ENCODE peak calls at places on chromosomes 11 and 22, in five cellular contexts. I is IMR-90, Q is H1, K is neuronal stem cell, D is mesenchymal stem cell. G is an unnamed sample.

GRCh38 chr11:66347425-66348276 is at the start of gene B4GAT1:
- DNase-seq in D (peak; percentile 93), I (peak; percentile 93), Q (peak; percentile 84), K (peak; percentile 92), G (peak; percentile 83)

GRCh38 chr11:71977743-71978418 is 20.8 kb upstream of the IL18BP start:
- DNase-seq in I (peak; percentile 57), D (peak; percentile 62), K (peak; percentile 14), Q (peak; percentile 52), G (no peak)

GRCh38 chr11:109783842-109784241 is 309.4 kb upstream of the ZC3H12C start:
- DNase-seq in K (no peak), I (no peak), D (no peak), Q (no peak), G (no peak)

GRCh38 chr11:19394525-19395016 is 153.8 kb upstream of the E2F8 start:
- DNase-seq in Q (no peak), K (no peak), D (no peak), I (no peak), G (no peak)

GRCh38 chr22:37342065-37342464 is 59.8 kb downstream of the CYTH4 start:
- DNase-seq in K (no peak), I (no peak), Q (no peak), D (no peak), G (no peak)

GRCh38 chr11:359181-359714 is 10.1 kb upstream of the B4GALNT4 start:
- DNase-seq in K (no peak), D (no peak), Q (no peak), I (no peak), G (no peak)

GRCh38 chr22:38709306-38709705 is 3.6 kb downstream of the GTPBP1 start:
- DNase-seq in D (no peak), K (no peak), I (no peak), Q (no peak), G (no peak)

GRCh38 chr11:62921573-62922188 is 518 bp upstream of the CHRM1 start:
- DNase-seq in K (no peak), D (no peak), Q (no peak), I (peak; percentile 17), G (no peak)

GRCh38 chr11:129457321-129457720 is 81.7 kb downstream of the BARX2 start:
- DNase-seq in Q (no peak), I (no peak), K (no peak), D (no peak), G (no peak)

GRCh38 chr11:131889146-131889577 is 518.7 kb downstream of the NTM start:
- DNase-seq in I (peak; percentile 95), Q (no peak), K (no peak), D (peak; percentile 98), G (no peak)

GRCh38 chr11:132312161-132312560 is 941.7 kb downstream of the NTM start:
- DNase-seq in D (peak; percentile 49), K (no peak), I (peak; percentile 83), Q (no peak), G (no peak)

GRCh38 chr11:72328366-72329224 is 84.6 kb upstream of the PHOX2A start:
- DNase-seq in I (peak; percentile 42), Q (no peak), K (no peak), D (no peak), G (no peak)

GRCh38 chr11:92423635-92424034 is 199.0 kb downstream of the FAT3 start:
- DNase-seq in D (no peak), I (no peak), K (no peak), Q (no peak), G (no peak)

GRCh38 chr11:9701799-9702198 is 37.9 kb downstream of the SWAP70 start:
- DNase-seq in K (no peak), Q (no peak), D (no peak), I (no peak), G (no peak)

GRCh38 chr11:15223318-15223717 is 108.6 kb downstream of the INSC start:
- DNase-seq in D (peak; percentile 23), K (no peak), Q (no peak), I (peak; percentile 4), G (no peak)

GRCh38 chr11:59719556-59719955 is 5.9 kb upstream of the OR10V1 start:
- DNase-seq in I (no peak), K (no peak), D (no peak), Q (no peak), G (no peak)

GRCh38 chr11:66856496-66857233 is at the start of gene LRFN4:
- DNase-seq in Q (no peak), I (no peak), D (no peak), K (no peak), G (no peak)

GRCh38 chr11:27528711-27529110 is 22.1 kb upstream of the LIN7C start:
- DNase-seq in D (no peak), I (no peak), Q (no peak), K (no peak), G (no peak)

DNA sequence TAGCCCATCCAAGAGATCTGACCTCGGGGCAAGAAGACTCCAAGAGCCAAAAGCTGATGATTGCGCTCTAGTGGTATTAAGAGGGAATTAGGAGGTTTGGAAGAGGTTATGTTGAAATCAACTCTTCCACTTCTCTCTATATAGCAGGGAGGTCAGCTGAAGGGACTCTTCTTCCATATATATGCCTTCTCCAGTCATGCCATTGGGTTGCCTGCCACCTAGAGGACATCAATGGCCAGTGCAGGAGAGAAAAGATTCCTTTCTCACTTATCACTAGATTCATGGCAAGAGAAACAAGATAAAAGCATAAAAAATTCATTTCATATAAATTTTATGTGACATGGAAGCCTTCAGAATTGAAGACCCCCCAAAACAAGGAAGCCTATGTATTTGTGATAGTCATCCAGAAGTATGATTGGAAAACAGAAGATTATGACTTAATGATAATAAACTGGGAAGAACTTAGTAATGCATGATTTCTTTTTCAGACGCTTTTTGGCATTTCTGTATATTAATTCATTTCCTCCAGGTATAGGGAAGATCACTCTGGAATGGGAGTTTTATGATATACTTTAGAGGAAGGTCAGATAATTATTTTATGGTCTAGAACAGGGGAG is 435.1 kb upstream of the DDI1 start:
- DNase-seq in K (peak; percentile 33), Q (peak; percentile 59), I (peak; percentile 74), D (peak; percentile 72), G (peak; percentile 48)
- H2BK15ac ChIP-seq in K (no peak overlapping the region), Q (no peak overlapping the region), I (no peak overlapping the region), D (no peak overlapping the region), G (no peak overlapping the region)

GRCh38 chr11:33735426-33736147 is 636 bp downstream of the CD59 start:
- DNase-seq in K (peak; percentile 38), Q (peak; percentile 54), I (no peak), D (peak; percentile 67), G (no peak)

GRCh38 chr11:33735166-33735425 is 1.1 kb downstream of the CD59 start:
- DNase-seq in I (no peak), K (no peak), Q (no peak), D (peak; percentile 43), G (no peak)

GRCh38 chr11:33737362-33737821 is 1.2 kb upstream of the CD59 start:
- DNase-seq in Q (no peak), D (no peak), K (no peak), I (no peak), G (no peak)

GRCh38 chr11:33734441-33735165 is 1.6 kb downstream of the CD59 start:
- DNase-seq in I (no peak), K (no peak), D (peak; percentile 49), Q (no peak), G (no peak)

DNA sequence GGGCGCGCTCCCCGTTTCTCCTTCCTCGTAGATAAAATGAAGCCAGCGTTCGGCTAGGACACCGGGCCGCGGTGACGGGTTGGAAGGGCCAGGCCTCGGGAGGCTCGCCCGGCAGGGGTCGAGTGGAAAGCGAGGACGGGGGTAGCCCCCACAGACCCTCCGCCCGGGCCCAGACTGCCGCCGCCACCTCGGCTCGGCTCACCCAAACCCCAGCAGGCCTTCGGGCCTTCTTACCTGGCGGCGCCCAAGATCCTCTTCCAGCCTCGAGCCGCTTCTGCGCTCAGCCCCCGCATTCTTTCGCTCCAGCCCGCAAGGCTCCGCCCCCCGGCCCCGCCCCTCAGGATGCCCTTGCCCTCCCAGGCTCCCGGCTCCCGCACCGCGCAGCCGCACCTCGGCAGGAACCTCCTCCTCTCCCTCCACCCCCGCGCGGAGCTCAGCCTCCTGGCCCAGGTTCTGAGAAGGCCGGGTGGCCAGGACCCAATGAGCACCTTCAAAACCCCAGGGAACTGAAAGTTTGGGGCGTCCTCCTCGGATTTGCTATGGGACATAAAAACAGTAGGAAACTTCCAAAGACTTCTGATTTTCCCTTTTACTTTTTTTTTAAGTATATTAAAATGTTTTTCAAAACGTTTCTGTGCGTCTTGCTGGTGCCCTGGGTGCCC is at the start of gene CD59:
- DNase-seq in D (peak; percentile 91), Q (peak; percentile 99), I (peak; percentile 88), K (peak; percentile 84), G (peak; percentile 97)
- H3K27ac ChIP-seq in D (peak within 1 kb of the TSS; percentile 78), Q (peak within 1 kb of the TSS; percentile 38), I (peak within 1 kb of the TSS; percentile 84), K (no peak within 1 kb of the TSS), G (no peak within 1 kb of the TSS)

GRCh38 chr11:12170501-12170900 is 60.1 kb downstream of the MICAL2 start:
- DNase-seq in D (no peak), I (no peak), Q (no peak), K (no peak), G (no peak)

GRCh38 chr11:12168114-12168513 is 57.7 kb downstream of the MICAL2 start:
- DNase-seq in K (no peak), D (no peak), Q (no peak), I (no peak), G (no peak)

GRCh38 chr11:12170984-12171383 is 60.6 kb downstream of the MICAL2 start:
- DNase-seq in D (peak; percentile 77), I (peak; percentile 49), Q (no peak), K (no peak), G (no peak)

GRCh38 chr11:12171921-12172320 is 61.5 kb downstream of the MICAL2 start:
- DNase-seq in D (no peak), I (no peak), Q (no peak), K (no peak), G (no peak)

GRCh38 chr11:12169822-12170221 is 59.4 kb downstream of the MICAL2 start:
- DNase-seq in K (no peak), D (no peak), Q (no peak), I (no peak), G (no peak)
- H3K14ac ChIP-seq in K (no peak overlapping the region), D (no peak overlapping the region), Q (no peak overlapping the region), I (peak overlapping the region; percentile 54), G (no peak overlapping the region)

GRCh38 chr11:83569134-83569805 is 283.1 kb upstream of the CCDC90B start:
- DNase-seq in Q (no peak), D (no peak), K (no peak), I (no peak), G (no peak)
- H2BK15ac ChIP-seq in Q (no peak overlapping the region), D (no peak overlapping the region), K (no peak overlapping the region), I (peak overlapping the region; percentile 23), G (no peak overlapping the region)

G was measured in H9.